ENCODE peak calls at places on chromosomes 12 and 14, in five cellular contexts. B is thoracic aorta, X is COR-L47, P is stromal cell of bone marrow, F is activated T-helper 1 cell treated with Interleukin-2 at 50 U/mL for 16 hours. G is an unnamed sample.
A peak's percentile ranks its signal among the peaks of the same experiment; 100 is the strongest.

GRCh38 chr12:24021164-24021502 is 71.7 kb upstream of the SOX5 start:
- DNase-seq in B (no peak), X (no peak), P (no peak), F (no peak), G (no peak)

GRCh38 chr14:102184678-102185040 is 45.0 kb downstream of the WDR20 start:
- DNase-seq in P (no peak), X (no peak), B (no peak), F (no peak), G (no peak)

GRCh38 chr12:89085421-89085820 is 266.9 kb downstream of the DUSP6 start:
- DNase-seq in P (no peak), X (no peak), F (no peak), B (no peak), G (no peak)

GRCh38 chr12:13661005-13661887 is 320.2 kb downstream of the GRIN2B start:
- DNase-seq in P (peak; percentile 37), X (peak; percentile 6), B (no peak), F (no peak), G (no peak)

GRCh38 chr14:54209501-54210231 is 187.1 kb upstream of the CDKN3 start:
- DNase-seq in B (no peak), P (peak; percentile 43), X (no peak), F (no peak), G (no peak)

GRCh38 chr14:105898482-105899010 is 372.2 kb downstream of the TMEM121 start:
- DNase-seq in X (no peak), B (no peak), F (no peak), P (no peak), G (no peak)

GRCh38 chr12:57896139-57896436 is 45.3 kb upstream of the ATP23 start:
- DNase-seq in F (no peak), B (no peak), P (no peak), X (peak; percentile 58), G (no peak)

GRCh38 chr12:12439636-12440035 is 82.8 kb downstream of the BORCS5 start:
- DNase-seq in F (peak; percentile 41), X (no peak), P (no peak), B (no peak), G (peak; percentile 12)

GRCh38 chr14:69983317-69983716 is 104.1 kb downstream of the SMOC1 start:
- DNase-seq in X (no peak), F (no peak), P (no peak), B (no peak), G (no peak)

GRCh38 chr12:96425973-96426372 is 25.7 kb upstream of the CDK17 start:
- DNase-seq in B (no peak), F (no peak), P (peak; percentile 61), X (no peak), G (no peak)

GRCh38 chr12:27096420-27096819 is 14.0 kb upstream of the C12orf71 start:
- DNase-seq in F (no peak), X (no peak), P (no peak), B (no peak), G (no peak)

GRCh38 chr14:99391671-99392070 is 89.0 kb downstream of the SETD3 start:
- DNase-seq in X (no peak), B (no peak), P (no peak), F (no peak), G (no peak)

GRCh38 chr12:32595251-32595650 is 83.8 kb upstream of the DNM1L start:
- DNase-seq in P (peak; percentile 5), B (no peak), X (no peak), F (no peak), G (no peak)

GRCh38 chr12:79155703-79156102 is 291.1 kb downstream of the SYT1 start:
- DNase-seq in P (peak; percentile 3), F (no peak), B (no peak), X (no peak), G (no peak)

GRCh38 chr14:105701456-105702274 is 175.3 kb downstream of the TMEM121 start:
- DNase-seq in B (no peak), F (no peak), P (no peak), X (no peak), G (no peak)